ENCODE peak calls at places on chromosomes 6 and 20, in four cellular contexts. One of them, this sample, is unnamed.
A peak's percentile ranks its signal among the peaks of the same experiment; 100 is the strongest.

GRCh38 chr6:120556491-120556890 is 777.8 kb downstream of the TBC1D32 start:
- DNase-seq in HCT116: no peak
- DNase-seq in stomach: no peak
- DNase-seq in IMR-90: no peak
- DNase-seq in this sample: no peak

GRCh38 chr6:158703840-158704822 is 54.3 kb downstream of the SYTL3 start:
- DNase-seq in HCT116: peak; percentile 82
- DNase-seq in stomach: peak; percentile 83
- DNase-seq in IMR-90: peak; percentile 28
- DNase-seq in this sample: peak; percentile 93

GRCh38 chr6:42279966-42280629 is 62.4 kb upstream of the MRPS10 start:
- DNase-seq in HCT116: no peak
- DNase-seq in stomach: peak; percentile 33
- DNase-seq in IMR-90: peak; percentile 59
- DNase-seq in this sample: peak; percentile 78

GRCh38 chr6:44730771-44731391 is 343.4 kb downstream of the CDC5L start:
- DNase-seq in HCT116: no peak
- DNase-seq in stomach: no peak
- DNase-seq in IMR-90: peak; percentile 66
- DNase-seq in this sample: no peak

GRCh38 chr6:169445227-169445626 is 191.6 kb upstream of the THBS2 start:
- DNase-seq in HCT116: no peak
- DNase-seq in stomach: no peak
- DNase-seq in IMR-90: no peak
- DNase-seq in this sample: no peak

GRCh38 chr20:8330785-8331699 is 199.0 kb downstream of the PLCB1 start:
- DNase-seq in HCT116: no peak
- DNase-seq in stomach: no peak
- DNase-seq in IMR-90: no peak
- DNase-seq in this sample: no peak

GRCh38 chr6:40706222-40706621 is 119.1 kb upstream of the LRFN2 start:
- DNase-seq in HCT116: no peak
- DNase-seq in stomach: no peak
- DNase-seq in IMR-90: no peak
- DNase-seq in this sample: no peak

GRCh38 chr6:138293996-138294395 is 75.7 kb upstream of the PBOV1 start:
- DNase-seq in HCT116: no peak
- DNase-seq in stomach: no peak
- DNase-seq in IMR-90: no peak
- DNase-seq in this sample: no peak

GRCh38 chr6:72861935-72862432 is 240.1 kb downstream of the KCNQ5 start:
- DNase-seq in HCT116: no peak
- DNase-seq in stomach: no peak
- DNase-seq in IMR-90: peak; percentile 57
- DNase-seq in this sample: peak; percentile 23

GRCh38 chr20:48618631-48619030 is 209.2 kb downstream of the PREX1 start:
- DNase-seq in HCT116: no peak
- DNase-seq in stomach: no peak
- DNase-seq in IMR-90: no peak
- DNase-seq in this sample: no peak

GRCh38 chr6:11798096-11798495 is 19.5 kb upstream of the ADTRP start:
- DNase-seq in HCT116: no peak
- DNase-seq in stomach: no peak
- DNase-seq in IMR-90: no peak
- DNase-seq in this sample: no peak

GRCh38 chr6:112618796-112619195 is 271.7 kb downstream of the RFPL4B start:
- DNase-seq in HCT116: peak; percentile 21
- DNase-seq in stomach: no peak
- DNase-seq in IMR-90: no peak
- DNase-seq in this sample: no peak

GRCh38 chr20:51412333-51412761 is 130.2 kb downstream of the NFATC2 start:
- DNase-seq in HCT116: no peak
- DNase-seq in stomach: no peak
- DNase-seq in IMR-90: peak; percentile 52
- DNase-seq in this sample: peak; percentile 59

GRCh38 chr6:63705707-63706106 is 70.1 kb downstream of the PHF3 start:
- DNase-seq in HCT116: no peak
- DNase-seq in stomach: no peak
- DNase-seq in IMR-90: no peak
- DNase-seq in this sample: no peak

GRCh38 chr20:44104807-44105517 is 82.0 kb downstream of the JPH2 start:
- DNase-seq in HCT116: no peak
- DNase-seq in stomach: no peak
- DNase-seq in IMR-90: peak; percentile 84
- DNase-seq in this sample: no peak

GRCh38 chr6:25961619-25962367 is 809 bp upstream of the TRIM38 start:
- DNase-seq in HCT116: no peak
- DNase-seq in stomach: no peak
- DNase-seq in IMR-90: no peak
- DNase-seq in this sample: no peak

GRCh38 chr6:67916389-67916788 is 718.7 kb upstream of the ADGRB3 start:
- DNase-seq in HCT116: no peak
- DNase-seq in stomach: no peak
- DNase-seq in IMR-90: no peak
- DNase-seq in this sample: no peak

GRCh38 chr6:140043357-140043756 is 668.9 kb upstream of the CITED2 start:
- DNase-seq in HCT116: peak; percentile 91
- DNase-seq in stomach: no peak
- DNase-seq in IMR-90: peak; percentile 96
- DNase-seq in this sample: no peak

GRCh38 chr20:61874421-61875068 is 191.1 kb downstream of the TAF4 start:
- DNase-seq in HCT116: peak; percentile 32
- DNase-seq in stomach: no peak
- DNase-seq in IMR-90: peak; percentile 18
- DNase-seq in this sample: no peak

GRCh38 chr20:31987744-31988143 is 19.8 kb downstream of the XKR7 start:
- DNase-seq in HCT116: no peak
- DNase-seq in stomach: no peak
- DNase-seq in IMR-90: no peak
- DNase-seq in this sample: no peak

GRCh38 chr6:46170357-46171289 is at the start of gene ENPP5:
- DNase-seq in HCT116: peak; percentile 87
- DNase-seq in stomach: peak; percentile 89
- DNase-seq in IMR-90: no peak
- DNase-seq in this sample: peak; percentile 77

GRCh38 chr20:38970302-38970701 is 8.2 kb downstream of the DHX35 start:
- DNase-seq in HCT116: no peak
- DNase-seq in stomach: no peak
- DNase-seq in IMR-90: peak; percentile 88
- DNase-seq in this sample: no peak

GRCh38 chr20:36306557-36307411 is 645 bp downstream of the DLGAP4 start:
- DNase-seq in HCT116: no peak
- DNase-seq in stomach: peak; percentile 24
- DNase-seq in IMR-90: no peak
- DNase-seq in this sample: no peak

GRCh38 chr20:50149481-50150254 is 3.9 kb downstream of the PEDS1 start:
- DNase-seq in HCT116: no peak
- DNase-seq in stomach: no peak
- DNase-seq in IMR-90: no peak
- DNase-seq in this sample: no peak

GRCh38 chr20:50151034-50151743 is 2.3 kb downstream of the PEDS1 start:
- DNase-seq in HCT116: no peak
- DNase-seq in stomach: peak; percentile 73
- DNase-seq in IMR-90: no peak
- DNase-seq in this sample: no peak

GRCh38 chr20:50153153-50153499 is 397 bp downstream of the PEDS1 start:
- DNase-seq in HCT116: no peak
- DNase-seq in stomach: no peak
- DNase-seq in IMR-90: no peak
- DNase-seq in this sample: no peak

GRCh38 chr20:50152394-50153152 is 950 bp downstream of the PEDS1 start:
- DNase-seq in HCT116: no peak
- DNase-seq in stomach: no peak
- DNase-seq in IMR-90: no peak
- DNase-seq in this sample: no peak

DNA sequence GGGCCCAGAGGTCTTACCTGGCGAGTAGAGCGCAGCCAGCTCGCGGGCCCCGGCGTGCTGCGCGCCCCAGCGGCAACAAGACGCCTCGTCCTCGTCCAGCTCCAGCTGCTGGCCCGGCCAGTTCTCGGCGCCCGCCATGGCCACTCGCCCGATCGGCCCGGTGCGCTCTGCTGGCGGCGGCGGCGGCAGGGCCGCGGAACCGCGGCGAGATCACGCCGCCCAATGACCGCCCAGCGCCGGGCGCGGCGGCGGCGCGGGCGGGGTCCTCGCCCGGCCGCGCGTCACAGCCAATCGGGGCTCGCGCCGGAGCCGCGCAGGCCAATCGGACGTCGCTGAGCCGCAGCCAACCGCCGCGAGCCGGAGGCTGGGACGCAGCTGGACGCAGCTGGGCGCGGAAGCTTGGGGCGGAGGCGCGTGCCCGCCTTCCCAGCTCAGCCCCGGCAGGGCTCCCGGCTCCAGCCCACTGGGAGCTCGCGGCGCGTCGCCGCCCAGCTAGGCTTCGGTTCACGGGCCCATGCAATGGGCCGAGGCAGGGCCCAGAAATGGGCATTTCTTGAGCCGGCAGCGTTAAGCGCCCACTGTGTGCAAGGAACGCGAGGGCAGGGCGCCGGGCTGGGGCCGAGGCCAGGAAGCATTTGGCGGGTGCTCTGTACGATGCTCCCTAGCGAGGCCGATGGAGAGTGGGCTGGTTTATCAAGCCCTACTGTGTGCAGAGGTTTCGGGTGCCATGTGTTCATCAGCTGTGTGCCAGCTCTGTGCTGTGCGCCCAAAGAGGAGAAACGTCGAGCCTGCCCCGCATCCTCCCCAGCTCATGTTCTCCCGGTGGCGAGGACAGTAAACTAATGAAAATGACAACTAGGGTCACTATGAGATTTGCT is at the start of gene PEDS1:
- DNase-seq in HCT116: peak; percentile 66
- DNase-seq in stomach: peak; percentile 94
- DNase-seq in IMR-90: peak; percentile 90
- DNase-seq in this sample: peak; percentile 95
- TF ChIP-seq CTCF in HCT116: no peak
- TF ChIP-seq CTCF in stomach: no peak
- TF ChIP-seq CTCF in IMR-90: no peak
- TF ChIP-seq CTCF in this sample: no peak

GRCh38 chr6:111558690-111559192 is 46.9 kb downstream of the TRAF3IP2 start:
- DNase-seq in HCT116: no peak
- DNase-seq in stomach: no peak
- DNase-seq in IMR-90: no peak
- DNase-seq in this sample: no peak
- H3K27ac ChIP-seq in HCT116: no peak overlapping the region
- H3K27ac ChIP-seq in stomach: peak overlapping the region; percentile 70
- H3K27ac ChIP-seq in IMR-90: peak overlapping the region; percentile 2
- H3K27ac ChIP-seq in this sample: peak overlapping the region; percentile 64

DNA sequence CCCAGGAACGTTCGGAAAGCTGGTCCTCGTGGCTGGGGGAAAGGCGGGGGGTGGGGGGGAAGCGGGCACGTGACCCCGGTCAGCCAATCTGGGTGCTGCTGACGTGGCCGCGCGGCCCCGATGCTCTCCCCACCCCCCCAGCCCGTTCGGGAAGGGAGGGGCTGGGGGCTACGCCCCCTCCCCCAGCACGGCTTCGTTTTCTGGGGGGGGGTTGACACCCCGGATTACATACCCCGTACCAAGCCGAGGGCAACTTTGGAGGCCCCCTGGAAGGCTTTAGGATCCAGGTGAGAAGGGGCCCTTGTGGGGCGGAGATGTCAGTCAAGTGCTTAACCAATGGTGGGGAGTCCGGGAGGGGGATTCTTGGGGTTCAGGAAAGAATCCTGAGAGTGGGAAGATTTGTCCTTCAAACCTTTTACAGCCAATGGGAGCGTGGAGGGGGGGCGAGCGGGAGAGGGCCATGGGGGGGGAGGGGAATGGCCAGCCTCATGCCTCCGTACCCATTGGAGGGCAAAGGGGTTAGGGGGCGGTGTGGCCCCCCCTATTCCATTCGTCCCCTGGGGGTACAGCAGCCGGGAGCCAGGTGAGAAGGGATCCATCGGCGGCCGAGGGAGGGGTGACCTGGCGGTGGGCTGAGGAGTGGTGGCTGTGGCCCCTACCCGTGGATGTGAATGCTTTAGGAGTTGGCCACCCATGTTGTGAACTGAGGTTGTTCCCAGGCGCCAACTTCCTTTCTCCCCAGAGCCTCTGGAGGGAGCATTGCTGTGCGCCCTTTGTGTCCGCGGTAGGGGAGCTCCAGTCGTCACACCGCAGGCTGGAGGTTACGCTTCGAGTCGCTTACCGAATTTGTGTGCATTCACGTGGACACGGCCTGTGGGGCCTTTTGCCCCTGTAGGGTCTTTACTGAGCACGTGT is 633 bp downstream of the BRD2 start:
- DNase-seq in HCT116: peak; percentile 57
- DNase-seq in stomach: peak; percentile 79
- DNase-seq in IMR-90: peak; percentile 77
- DNase-seq in this sample: peak; percentile 79
- H3K4me3 ChIP-seq in HCT116: peak overlapping the region; percentile 92
- H3K4me3 ChIP-seq in stomach: peak overlapping the region; percentile 73
- H3K4me3 ChIP-seq in IMR-90: peak overlapping the region; percentile 80
- H3K4me3 ChIP-seq in this sample: peak overlapping the region; percentile 97

GRCh38 chr6:152136449-152136825 is 329.0 kb downstream of the ESR1 start:
- DNase-seq in HCT116: peak; percentile 28
- DNase-seq in stomach: no peak
- DNase-seq in IMR-90: no peak
- DNase-seq in this sample: no peak
- TF ChIP-seq CTCF in HCT116: no peak
- TF ChIP-seq CTCF in stomach: no peak
- TF ChIP-seq CTCF in IMR-90: no peak
- TF ChIP-seq CTCF in this sample: no peak

DNA sequence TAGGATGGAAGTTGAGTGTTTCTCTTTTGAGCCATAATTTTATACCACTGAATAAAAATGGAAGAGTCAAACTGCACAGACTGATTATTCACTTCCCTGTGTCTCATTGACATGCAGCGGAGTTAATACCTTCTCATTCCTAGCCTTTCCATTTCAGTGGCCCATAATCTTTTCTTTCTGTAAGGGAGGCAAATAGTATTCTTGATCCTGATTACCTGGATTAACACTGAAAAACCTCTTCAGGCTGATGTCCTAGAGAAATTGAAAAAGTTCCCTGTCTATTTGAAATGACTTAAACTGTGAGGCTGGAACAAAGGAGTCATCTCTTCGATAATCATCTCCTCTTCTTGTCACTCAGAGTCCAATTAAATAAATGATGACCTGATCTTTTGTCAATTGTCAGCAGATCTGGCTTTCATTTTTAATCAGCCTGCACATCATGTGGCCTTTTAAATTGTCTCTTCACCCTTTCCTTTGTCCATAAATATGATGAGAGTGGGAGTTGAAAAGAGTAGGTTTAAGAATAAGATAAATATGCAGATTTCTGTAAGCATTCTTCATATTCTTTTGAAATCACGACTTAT is 713.0 kb downstream of the EPM2A start:
- DNase-seq in HCT116: no peak
- DNase-seq in stomach: no peak
- DNase-seq in IMR-90: no peak
- DNase-seq in this sample: no peak
- H3K27ac ChIP-seq in HCT116: no peak overlapping the region
- H3K27ac ChIP-seq in stomach: no peak overlapping the region
- H3K27ac ChIP-seq in IMR-90: no peak overlapping the region
- H3K27ac ChIP-seq in this sample: no peak overlapping the region

This sample was measured in heart left ventricle.